ENCODE peak calls at places on chromosome 17, in four cellular contexts. X, J, Q and G are unnamed samples.

GRCh38 chr17:56319531-56319930 is 166.3 kb downstream of the ANKFN1 start:
- DNase-seq in X (peak; percentile 70), J (no peak), Q (no peak), G (peak; percentile 81)

GRCh38 chr17:34519286-34519685 is 60.1 kb upstream of the TMEM132E start:
- DNase-seq in X (no peak), J (peak; percentile 25), Q (peak; percentile 85), G (peak; percentile 78)

GRCh38 chr17:7513850-7514419 is 29.8 kb downstream of the POLR2A start:
- DNase-seq in X (no peak), J (no peak), Q (no peak), G (no peak)

GRCh38 chr17:57537524-57538410 is 207.3 kb downstream of the CCDC182 start:
- DNase-seq in X (no peak), J (no peak), Q (no peak), G (no peak)

GRCh38 chr17:35915153-35915969 is 15.2 kb downstream of the RDM1 start:
- DNase-seq in X (no peak), J (no peak), Q (no peak), G (peak; percentile 19)

GRCh38 chr17:51914613-51915012 is 243.9 kb downstream of the CA10 start:
- DNase-seq in X (no peak), J (no peak), Q (no peak), G (no peak)

GRCh38 chr17:35299108-35299507 is 56.2 kb downstream of the SLFN5 start:
- DNase-seq in X (no peak), J (no peak), Q (no peak), G (no peak)

GRCh38 chr17:18234853-18235380 is 9.5 kb downstream of the LLGL1 start:
- DNase-seq in X (no peak), J (no peak), Q (no peak), G (no peak)

GRCh38 chr17:80945736-80946135 is 45.9 kb upstream of the CHMP6 start:
- DNase-seq in X (no peak), J (no peak), Q (no peak), G (no peak)

GRCh38 chr17:43645765-43646481 is 15.8 kb downstream of the MEOX1 start:
- DNase-seq in X (no peak), J (no peak), Q (no peak), G (no peak)

GRCh38 chr17:7574176-7574953 is 5.1 kb upstream of the CD68 start:
- DNase-seq in X (peak; percentile 28), J (no peak), Q (no peak), G (no peak)

GRCh38 chr17:47720754-47721533 is 12.1 kb upstream of the TBX21 start:
- DNase-seq in X (no peak), J (no peak), Q (peak; percentile 74), G (peak; percentile 77)

GRCh38 chr17:75632863-75633483 is at the start of gene SMIM5:
- DNase-seq in X (peak; percentile 83), J (peak; percentile 75), Q (peak; percentile 95), G (peak; percentile 87)

GRCh38 chr17:66777689-66778225 is 57.2 kb upstream of the CACNG5 start:
- DNase-seq in X (peak; percentile 44), J (peak; percentile 78), Q (peak; percentile 95), G (peak; percentile 96)

GRCh38 chr17:79391808-79392233 is 219.0 kb downstream of the RBFOX3 start:
- DNase-seq in X (peak; percentile 53), J (peak; percentile 60), Q (peak; percentile 94), G (peak; percentile 81)

GRCh38 chr17:40362696-40363479 is 1.6 kb downstream of the GJD3 start:
- DNase-seq in X (peak; percentile 70), J (no peak), Q (peak; percentile 95), G (peak; percentile 91)

GRCh38 chr17:81206166-81206565 is 16.6 kb downstream of the CEP131 start:
- DNase-seq in X (no peak), J (no peak), Q (no peak), G (no peak)

GRCh38 chr17:37315601-37316000 is 60.2 kb upstream of the C17orf78 start:
- DNase-seq in X (no peak), J (no peak), Q (no peak), G (no peak)

GRCh38 chr17:39952665-39953470 is 9.9 kb upstream of the GSDMA start:
- DNase-seq in X (peak; percentile 92), J (peak; percentile 100), Q (peak; percentile 100), G (peak; percentile 100)

GRCh38 chr17:9817086-9817485 is 4.8 kb downstream of the GSG1L2 start:
- DNase-seq in X (peak; percentile 23), J (peak; percentile 3), Q (peak; percentile 80), G (peak; percentile 80)

GRCh38 chr17:81044764-81045589 is 10.0 kb downstream of the BAIAP2 start:
- DNase-seq in X (peak; percentile 79), J (no peak), Q (no peak), G (no peak)

GRCh38 chr17:17126131-17127110 is 79.7 kb downstream of the PLD6 start:
- DNase-seq in X (no peak), J (no peak), Q (no peak), G (no peak)

GRCh38 chr17:50062323-50063243 is 6.7 kb downstream of the ITGA3 start:
- DNase-seq in X (peak; percentile 73), J (no peak), Q (no peak), G (no peak)

GRCh38 chr17:72075995-72076677 is 44.7 kb upstream of the SOX9 start:
- DNase-seq in X (no peak), J (no peak), Q (no peak), G (peak; percentile 91)

GRCh38 chr17:78780852-78781338 is 1.2 kb downstream of the CYTH1 start:
- DNase-seq in X (no peak), J (no peak), Q (no peak), G (no peak)

GRCh38 chr17:60049936-60050335 is 28.8 kb downstream of the HEATR6 start:
- DNase-seq in X (peak; percentile 16), J (no peak), Q (no peak), G (peak; percentile 13)

GRCh38 chr17:69055334-69055733 is 5.4 kb downstream of the ABCA9 start:
- DNase-seq in X (no peak), J (no peak), Q (no peak), G (no peak)
- H3K9ac ChIP-seq in X (no peak overlapping the region), J (no peak overlapping the region), Q (no peak overlapping the region), G (no peak overlapping the region)

DNA sequence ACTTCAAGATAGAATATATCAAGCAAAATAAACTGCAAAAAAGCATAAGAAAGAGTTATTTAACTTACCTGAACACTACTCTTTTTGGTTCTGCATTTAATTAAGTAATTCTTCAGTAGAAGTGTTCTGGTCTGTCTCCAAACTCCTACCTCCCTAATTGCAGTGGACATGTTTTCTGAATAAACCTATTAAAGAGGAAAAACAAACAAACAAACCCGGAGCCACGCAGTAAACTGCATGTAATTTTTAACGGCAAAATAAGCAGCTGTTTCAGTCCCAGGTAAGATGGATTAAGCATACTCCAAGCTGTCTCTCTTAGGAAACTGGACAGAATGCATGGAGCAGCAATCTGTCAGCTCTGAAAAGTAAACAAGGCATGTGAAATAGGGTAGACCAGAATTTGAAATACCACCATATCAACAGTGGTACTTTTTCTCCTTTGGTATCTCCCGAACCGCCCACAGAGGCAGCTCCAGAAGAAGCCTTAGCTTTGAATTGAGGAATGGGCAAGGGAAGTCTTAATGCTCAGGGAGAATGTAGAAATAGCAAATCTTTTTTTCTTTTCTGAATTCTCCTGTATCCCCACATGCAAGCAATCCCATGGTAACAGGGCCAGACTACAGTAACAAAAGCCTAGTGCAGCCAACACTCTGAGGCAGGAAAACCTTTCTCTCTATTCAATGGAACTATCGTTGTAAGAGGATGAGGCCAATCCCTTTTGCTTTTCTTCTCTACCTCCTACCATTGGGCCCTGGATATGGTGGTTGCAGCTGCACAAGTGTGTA is 12.5 kb downstream of the ABCA5 start:
- DNase-seq in X (no peak), J (no peak), Q (no peak), G (no peak)
- H3K56ac ChIP-seq in X (no peak overlapping the region), J (no peak overlapping the region), Q (no peak overlapping the region), G (no peak overlapping the region)

GRCh38 chr17:27647755-27648154 is 16.8 kb downstream of the LGALS9 start:
- DNase-seq in X (no peak), J (no peak), Q (no peak), G (no peak)
- H3K9ac ChIP-seq in X (no peak overlapping the region), J (no peak overlapping the region), Q (no peak overlapping the region), G (no peak overlapping the region)

DNA sequence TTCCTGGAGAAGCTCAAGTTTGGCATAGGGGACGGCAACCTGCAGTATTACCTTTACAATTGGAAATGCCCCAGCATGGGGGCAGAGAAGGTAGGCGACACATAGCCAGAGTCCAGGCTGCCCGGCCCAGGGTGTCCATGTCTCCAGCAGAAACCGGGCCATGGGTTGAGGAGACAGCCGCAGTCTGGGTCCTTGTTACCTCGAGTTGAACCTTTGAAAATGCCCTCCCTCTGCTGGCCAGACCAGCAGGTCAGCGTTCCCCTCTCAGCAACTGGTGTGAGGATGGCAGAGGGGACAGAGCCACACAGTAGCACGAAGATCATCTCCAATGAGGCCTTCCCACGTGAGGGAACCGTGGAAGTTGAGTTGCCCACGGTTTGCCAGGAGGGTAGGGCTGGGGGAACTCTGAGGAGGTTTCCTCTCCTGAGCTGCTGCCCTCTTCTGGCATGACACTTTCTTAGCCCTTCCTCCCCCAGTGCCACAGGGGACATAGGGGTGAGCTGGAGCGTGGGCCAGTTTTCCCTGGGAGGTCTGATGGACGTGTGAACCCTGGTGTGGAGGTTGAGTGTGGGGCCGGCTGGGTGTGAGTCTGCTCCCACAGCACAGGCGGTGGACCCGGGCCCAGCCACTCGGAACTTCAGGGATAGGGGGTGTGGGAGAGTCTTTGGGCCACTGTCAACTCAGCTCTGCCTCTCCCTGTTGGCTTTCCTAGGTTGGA is 27.2 kb downstream of the PLCD3 start:
- DNase-seq in X (no peak), J (no peak), Q (no peak), G (no peak)
- H3K56ac ChIP-seq in X (no peak overlapping the region), J (no peak overlapping the region), Q (no peak overlapping the region), G (no peak overlapping the region)

DNA sequence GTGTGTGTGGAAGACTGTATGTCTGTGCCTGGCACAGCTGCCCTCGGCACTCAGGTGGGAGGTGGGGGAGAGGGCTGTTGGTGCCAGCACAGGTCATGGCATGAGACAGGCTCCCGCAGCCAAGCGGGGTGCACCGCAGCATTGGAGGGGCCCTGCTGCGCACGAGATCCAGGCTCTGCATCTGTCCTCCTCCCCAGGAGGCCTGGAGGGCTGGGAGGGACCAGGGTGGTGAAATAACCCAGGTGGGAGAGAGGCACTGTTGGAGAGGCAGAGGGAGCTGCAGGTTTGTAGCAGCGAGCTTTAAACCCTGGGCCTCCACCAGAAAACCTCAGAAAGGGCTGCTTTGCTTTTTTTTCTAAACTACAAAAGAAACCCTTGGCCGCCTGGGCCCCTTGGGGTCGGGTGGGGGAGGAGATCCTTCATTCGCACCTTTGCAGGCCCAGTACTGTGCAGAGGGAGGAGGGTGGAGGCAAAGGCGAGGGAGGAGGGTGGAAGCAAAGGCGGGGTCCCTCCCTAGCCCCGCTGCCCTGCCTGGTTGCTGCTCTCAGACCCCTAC is 241.7 kb downstream of the SEC14L1 start:
- DNase-seq in X (no peak), J (no peak), Q (peak; percentile 60), G (peak; percentile 36)
- H3K9ac ChIP-seq in X (peak overlapping the region; percentile 33), J (no peak overlapping the region), Q (no peak overlapping the region), G (peak overlapping the region; percentile 64)

GRCh38 chr17:20805751-20806150 is 226.2 kb downstream of the CDRT15L2 start:
- DNase-seq in X (no peak), J (no peak), Q (no peak), G (no peak)
- H3K56ac ChIP-seq in X (no peak overlapping the region), J (no peak overlapping the region), Q (no peak overlapping the region), G (no peak overlapping the region)

DNA sequence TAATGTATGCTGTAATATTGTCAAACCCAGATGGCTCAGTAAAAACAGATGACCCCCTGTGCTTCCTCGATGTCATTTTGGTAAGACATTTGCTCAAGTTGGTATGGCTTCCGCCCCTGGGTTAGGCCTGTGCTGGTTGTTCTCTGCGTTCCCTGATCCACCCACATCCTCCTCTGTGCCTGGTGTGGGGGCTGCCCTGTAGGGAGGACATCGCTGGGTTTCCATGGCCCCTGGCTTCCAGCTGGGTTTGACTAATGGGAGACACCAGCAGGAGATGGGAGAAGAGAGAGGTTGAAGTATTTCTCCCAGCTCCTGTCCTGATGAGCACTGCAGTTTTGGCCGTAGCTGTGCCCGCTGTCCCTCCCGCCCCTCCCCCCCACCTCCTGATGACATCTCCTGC is 4.4 kb upstream of the MFAP4 start:
- DNase-seq in X (no peak), J (no peak), Q (no peak), G (no peak)
- H3K9ac ChIP-seq in X (no peak overlapping the region), J (no peak overlapping the region), Q (no peak overlapping the region), G (no peak overlapping the region)